ENCODE peak calls at places on chromosomes 6 and 20, in six cellular contexts. I is IMR-90, N is trophoblast cell, C is H9, D is neuronal stem cell, H is H1. J is an unnamed sample.

GRCh38 chr6:39377530-39377929 is 55.0 kb upstream of the KCNK16 start:
- DNase-seq in I (peak), N (peak), C (peak), D (peak), H (peak), J (peak)

GRCh38 chr6:141587482-141588266 is 545.1 kb upstream of the GJE1 start:
- DNase-seq in I (peak), N (peak), C (no peak), D (no peak), H (no peak), J (peak)

GRCh38 chr20:45946149-45946970 is 11.9 kb downstream of the PCIF1 start:
- DNase-seq in I (no peak), N (peak), C (no peak), D (no peak), H (no peak), J (peak)

GRCh38 chr20:24768226-24768625 is 180.8 kb upstream of the CST7 start:
- DNase-seq in I (no peak), N (peak), C (peak), D (no peak), H (no peak), J (no peak)

GRCh38 chr6:7725849-7726415 is at the start of gene BMP6:
- DNase-seq in I (peak), N (peak), C (peak), D (peak), H (peak), J (peak)

GRCh38 chr6:110537208-110538123 is 61.1 kb upstream of the SLC22A16 start:
- DNase-seq in I (peak), N (peak), C (no peak), D (no peak), H (no peak), J (peak)

GRCh38 chr6:51494342-51494741 is 593.1 kb downstream of the PKHD1 start:
- DNase-seq in I (no peak), N (no peak), C (no peak), D (no peak), H (no peak), J (no peak)

GRCh38 chr20:19256085-19256484 is 43.6 kb downstream of the SLC24A3 start:
- DNase-seq in I (no peak), N (peak), C (no peak), D (no peak), H (no peak), J (no peak)

GRCh38 chr20:45088247-45088646 is 12.7 kb downstream of the KCNS1 start:
- DNase-seq in I (peak), N (peak), C (no peak), D (no peak), H (no peak), J (no peak)

GRCh38 chr20:45630366-45630765 is 718 bp downstream of the WFDC9 start:
- DNase-seq in I (no peak), N (peak), C (no peak), D (no peak), H (no peak), J (no peak)

GRCh38 chr20:37007898-37008649 is 56.6 kb upstream of the SAMHD1 start:
- DNase-seq in I (peak), N (peak), C (no peak), D (no peak), H (no peak), J (peak)

GRCh38 chr6:31814677-31815024 is 432 bp downstream of the HSPA1L start:
- DNase-seq in I (peak), N (peak), C (peak), D (peak), H (peak), J (peak)

GRCh38 chr6:109695468-109695867 is 4.4 kb downstream of the FIG4 start:
- DNase-seq in I (no peak), N (peak), C (no peak), D (no peak), H (no peak), J (no peak)

GRCh38 chr6:148972481-148972880 is 225.7 kb downstream of the UST start:
- DNase-seq in I (no peak), N (peak), C (peak), D (no peak), H (peak), J (peak)

GRCh38 chr6:13427838-13428527 is 59.4 kb downstream of the GFOD1 start:
- DNase-seq in I (no peak), N (no peak), C (peak), D (no peak), H (no peak), J (no peak)

GRCh38 chr20:46399401-46399800 is 7.0 kb downstream of the ELMO2 start:
- DNase-seq in I (no peak), N (no peak), C (no peak), D (no peak), H (no peak), J (no peak)

GRCh38 chr6:37485259-37485658 is 14.4 kb downstream of the CCDC167 start:
- DNase-seq in I (no peak), N (no peak), C (peak), D (no peak), H (no peak), J (no peak)

GRCh38 chr20:5195655-5196054 is 68.8 kb downstream of the CDS2 start:
- DNase-seq in I (peak), N (no peak), C (no peak), D (no peak), H (no peak), J (peak)

GRCh38 chr6:157561037-157561790 is 180.2 kb downstream of the ZDHHC14 start:
- DNase-seq in I (no peak), N (no peak), C (no peak), D (no peak), H (no peak), J (no peak)

GRCh38 chr20:41145821-41146620 is 8.7 kb downstream of the PLCG1 start:
- DNase-seq in I (no peak), N (no peak), C (no peak), D (no peak), H (no peak), J (no peak)

GRCh38 chr6:80742481-80742880 is 636.0 kb downstream of the BCKDHB start:
- DNase-seq in I (peak), N (peak), C (no peak), D (no peak), H (no peak), J (peak)

GRCh38 chr20:50339196-50339901 is 148.7 kb downstream of the CEBPB start:
- DNase-seq in I (peak), N (no peak), C (no peak), D (no peak), H (no peak), J (peak)

GRCh38 chr6:148608211-148608951 is 138.4 kb upstream of the UST start:
- DNase-seq in I (peak), N (peak), C (no peak), D (no peak), H (no peak), J (peak)

GRCh38 chr6:136920216-136920857 is 1.8 kb upstream of the SLC35D3 start:
- DNase-seq in I (no peak), N (no peak), C (no peak), D (no peak), H (no peak), J (no peak)

GRCh38 chr6:134247271-134247833 is 70.6 kb downstream of the SGK1 start:
- DNase-seq in I (no peak), N (peak), C (no peak), D (no peak), H (no peak), J (no peak)

GRCh38 chr20:1536893-1537730 is 20.4 kb downstream of the SIRPD start:
- DNase-seq in I (no peak), N (no peak), C (no peak), D (no peak), H (no peak), J (no peak)

GRCh38 chr6:54445207-54445606 is 137.0 kb downstream of the TINAG start:
- DNase-seq in I (no peak), N (no peak), C (no peak), D (no peak), H (no peak), J (no peak)

GRCh38 chr20:44720617-44720993 is 5.4 kb downstream of the CCN5 start:
- DNase-seq in I (peak), N (no peak), C (no peak), D (no peak), H (no peak), J (peak)

GRCh38 chr20:10622657-10623418 is 51.0 kb downstream of the JAG1 start:
- DNase-seq in I (peak), N (peak), C (no peak), D (no peak), H (no peak), J (peak)

GRCh38 chr6:169172435-169172834 is 81.2 kb downstream of the THBS2 start:
- DNase-seq in I (peak), N (peak), C (no peak), D (no peak), H (no peak), J (peak)

GRCh38 chr20:10511507-10512231 is 76.6 kb downstream of the SLX4IP start:
- DNase-seq in I (peak), N (peak), C (peak), D (no peak), H (no peak), J (peak)

GRCh38 chr6:6659600-6660327 is 71.2 kb downstream of the LY86 start:
- DNase-seq in I (no peak), N (peak), C (no peak), D (no peak), H (no peak), J (no peak)

GRCh38 chr20:56974499-56975250 is 291.8 kb downstream of the BMP7 start:
- DNase-seq in I (peak), N (peak), C (peak), D (peak), H (peak), J (peak)

GRCh38 chr20:53658327-53658726 is 64.7 kb upstream of the ZNF217 start:
- DNase-seq in I (no peak), N (peak), C (no peak), D (no peak), H (no peak), J (no peak)

GRCh38 chr6:89208551-89208950 is 8.6 kb downstream of the GABRR1 start:
- DNase-seq in I (no peak), N (no peak), C (no peak), D (no peak), H (no peak), J (no peak)

GRCh38 chr20:21214431-21214830 is 88.5 kb downstream of the KIZ start:
- DNase-seq in I (peak), N (no peak), C (no peak), D (no peak), H (no peak), J (no peak)

GRCh38 chr6:155678361-155678760 is 222.7 kb upstream of the NOX3 start:
- DNase-seq in I (peak), N (no peak), C (no peak), D (no peak), H (no peak), J (no peak)

GRCh38 chr6:155670655-155671054 is 215.0 kb upstream of the NOX3 start:
- DNase-seq in I (no peak), N (no peak), C (no peak), D (no peak), H (no peak), J (no peak)

GRCh38 chr6:155676346-155676745 is 220.7 kb upstream of the NOX3 start:
- DNase-seq in I (no peak), N (no peak), C (no peak), D (no peak), H (no peak), J (no peak)
- H2AFZ ChIP-seq in I (no peak), N (no peak), C (no peak), D (peak), H (peak), J (no peak)

DNA sequence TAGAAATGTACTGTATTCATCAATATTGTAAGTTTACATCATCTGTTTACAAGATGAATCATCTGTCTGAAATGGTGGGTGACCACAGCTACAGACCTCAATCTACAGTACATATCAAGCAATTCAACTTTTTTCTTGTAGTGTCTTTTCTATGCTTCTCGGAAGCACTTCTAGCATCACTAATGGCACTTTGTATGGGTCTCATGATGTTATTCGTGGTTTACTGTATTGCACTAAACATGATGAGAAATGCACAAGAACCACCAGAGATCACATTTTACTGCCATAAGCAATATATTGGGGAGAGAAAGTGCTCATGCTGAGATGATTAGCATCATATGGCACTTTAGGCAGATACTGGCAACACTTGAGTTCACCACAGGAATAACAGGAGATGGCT is 15.4 kb upstream of the BTBD3 start:
- DNase-seq in I (peak), N (no peak), C (no peak), D (no peak), H (no peak), J (peak)
- H3K14ac ChIP-seq in I (peak), N (no peak), C (no peak), D (no peak), H (no peak), J (no peak)

GRCh38 chr6:138161118-138161433 is 663 bp upstream of the ARFGEF3 start:
- DNase-seq in I (no peak), N (no peak), C (no peak), D (no peak), H (no peak), J (peak)

GRCh38 chr6:138161434-138162103 is at the start of gene ARFGEF3:
- DNase-seq in I (peak), N (peak), C (peak), D (peak), H (peak), J (peak)

GRCh38 chr6:138160329-138161117 is 1.2 kb upstream of the ARFGEF3 start:
- DNase-seq in I (no peak), N (no peak), C (no peak), D (no peak), H (no peak), J (no peak)

GRCh38 chr6:138162947-138163569 is 1.3 kb downstream of the ARFGEF3 start:
- DNase-seq in I (no peak), N (no peak), C (no peak), D (no peak), H (no peak), J (no peak)

GRCh38 chr6:138162104-138162946 is 586 bp downstream of the ARFGEF3 start:
- DNase-seq in I (no peak), N (peak), C (peak), D (no peak), H (peak), J (peak)
- H2AFZ ChIP-seq in I (peak), N (no peak), C (no peak), D (peak), H (peak), J (peak)

GRCh38 chr6:106907754-106908153 is 66.8 kb downstream of the CD24 start:
- DNase-seq in I (no peak), N (no peak), C (no peak), D (no peak), H (no peak), J (no peak)

GRCh38 chr6:106906227-106906626 is 68.3 kb downstream of the CD24 start:
- DNase-seq in I (no peak), N (no peak), C (no peak), D (no peak), H (no peak), J (no peak)

GRCh38 chr6:106901062-106901461 is 73.5 kb downstream of the CD24 start:
- DNase-seq in I (no peak), N (no peak), C (no peak), D (no peak), H (no peak), J (no peak)

GRCh38 chr6:106899697-106900096 is 74.8 kb downstream of the CD24 start:
- DNase-seq in I (no peak), N (no peak), C (no peak), D (no peak), H (no peak), J (no peak)

GRCh38 chr6:106903299-106903698 is 71.2 kb downstream of the CD24 start:
- DNase-seq in I (no peak), N (no peak), C (no peak), D (no peak), H (no peak), J (no peak)
- H3K14ac ChIP-seq in I (no peak), N (no peak), C (no peak), D (no peak), H (no peak), J (no peak)

DNA sequence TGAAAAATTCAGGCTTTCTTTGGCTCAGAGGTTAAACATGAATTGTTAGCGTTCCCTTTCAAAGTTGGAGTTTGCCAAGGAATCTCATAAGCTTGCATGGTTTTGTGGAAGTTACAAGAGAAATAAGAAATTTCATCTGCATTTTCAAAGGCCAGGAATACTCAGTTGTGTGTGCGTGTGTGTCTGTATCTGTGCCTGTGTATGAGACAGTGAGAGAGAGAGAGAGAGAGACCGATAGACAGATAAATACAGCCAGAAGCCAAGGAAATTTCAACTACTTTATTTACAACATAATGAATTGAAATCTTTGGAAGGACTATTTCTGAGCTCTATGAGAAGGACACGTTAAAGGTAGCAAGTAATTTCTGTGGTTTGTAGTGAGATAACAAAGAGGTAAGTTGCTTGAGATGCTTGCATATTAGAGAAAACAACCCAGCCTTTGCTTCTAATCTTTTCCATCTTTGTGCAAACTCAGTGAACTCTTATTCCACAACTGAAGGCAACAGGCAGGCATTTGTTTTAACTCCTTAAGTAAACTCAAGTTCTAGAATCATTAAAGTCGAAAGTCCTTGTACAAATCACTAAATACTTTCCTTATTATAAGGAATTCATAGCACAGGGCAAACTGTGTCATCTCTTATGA is 171.1 kb upstream of the CITED2 start:
- DNase-seq in I (no peak), N (no peak), C (no peak), D (no peak), H (no peak), J (no peak)
- H2AFZ ChIP-seq in I (no peak), N (no peak), C (no peak), D (peak), H (peak), J (no peak)

DNA sequence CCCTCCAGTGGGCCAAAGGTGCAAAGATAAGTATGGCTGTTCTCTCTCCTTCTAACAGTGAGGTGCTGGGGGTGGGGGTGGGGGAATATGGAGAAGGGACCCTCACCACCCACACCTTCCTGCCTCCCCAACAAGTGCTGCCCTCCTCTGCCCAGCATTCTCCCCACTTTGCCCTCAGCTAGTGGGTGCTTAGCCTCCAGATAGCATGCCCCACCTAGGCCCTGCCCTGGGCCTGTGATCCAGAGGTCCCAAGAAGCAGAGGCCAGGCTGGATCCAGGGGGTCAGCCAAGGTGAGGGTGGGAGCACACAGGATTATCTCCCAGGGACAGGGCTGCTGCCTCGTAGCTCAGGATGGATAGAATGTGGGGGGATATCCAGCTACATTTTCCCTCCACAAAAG is 1.2 kb downstream of the ADISSP start:
- DNase-seq in I (no peak), N (no peak), C (no peak), D (no peak), H (no peak), J (no peak)
- H3K14ac ChIP-seq in I (no peak), N (no peak), C (no peak), D (no peak), H (no peak), J (no peak)

J was measured in mesenchymal stem cell.